ENCODE peak calls at places on chromosome 9, in four cellular contexts. One of them, this sample, is unnamed.

GRCh38 chr9:86098793-86099694 is at the start of gene GOLM1:
- DNase-seq in CD8-positive, alpha-beta memory T cell: no peak
- DNase-seq in left colon: peak
- DNase-seq in iPS-NIHi11: peak
- DNase-seq in this sample: peak

GRCh38 chr9:91253488-91253887 is 108.2 kb downstream of the AUH start:
- DNase-seq in iPS-NIHi11: no peak
- DNase-seq in left colon: no peak
- DNase-seq in CD8-positive, alpha-beta memory T cell: peak
- DNase-seq in this sample: peak

GRCh38 chr9:35606726-35607125 is 1.7 kb downstream of the TESK1 start:
- DNase-seq in iPS-NIHi11: no peak
- DNase-seq in left colon: no peak
- DNase-seq in CD8-positive, alpha-beta memory T cell: no peak
- DNase-seq in this sample: no peak

GRCh38 chr9:19270421-19270949 is 40.0 kb downstream of the DENND4C start:
- DNase-seq in left colon: no peak
- DNase-seq in CD8-positive, alpha-beta memory T cell: no peak
- DNase-seq in iPS-NIHi11: no peak
- DNase-seq in this sample: no peak

GRCh38 chr9:79768199-79768598 is 196.4 kb downstream of the TLE4 start:
- DNase-seq in CD8-positive, alpha-beta memory T cell: no peak
- DNase-seq in iPS-NIHi11: no peak
- DNase-seq in left colon: no peak
- DNase-seq in this sample: no peak

GRCh38 chr9:119167267-119167666 is 202.0 kb downstream of the BRINP1 start:
- DNase-seq in CD8-positive, alpha-beta memory T cell: no peak
- DNase-seq in left colon: no peak
- DNase-seq in iPS-NIHi11: no peak
- DNase-seq in this sample: no peak

GRCh38 chr9:134606951-134607733 is 34.5 kb upstream of the COL5A1 start:
- DNase-seq in left colon: no peak
- DNase-seq in iPS-NIHi11: peak
- DNase-seq in CD8-positive, alpha-beta memory T cell: no peak
- DNase-seq in this sample: no peak

GRCh38 chr9:114497727-114498382 is 7.4 kb downstream of the WHRN start:
- DNase-seq in left colon: no peak
- DNase-seq in iPS-NIHi11: no peak
- DNase-seq in CD8-positive, alpha-beta memory T cell: peak
- DNase-seq in this sample: no peak

GRCh38 chr9:121299467-121300282 is 31.7 kb downstream of the GSN start:
- DNase-seq in CD8-positive, alpha-beta memory T cell: no peak
- DNase-seq in left colon: peak
- DNase-seq in iPS-NIHi11: peak
- DNase-seq in this sample: no peak